ENCODE peak calls at places on chromosome 1, in four cellular contexts. H is OCI-LY7, R is dorsolateral prefrontal cortex, P is RWPE2. K is an unnamed sample.

GRCh38 chr1:39671793-39672550 is at the start of gene NT5C1A:
- DNase-seq in P (no peak), R (peak; percentile 63), H (no peak), K (no peak)

GRCh38 chr1:40092811-40093617 is 4.0 kb downstream of the PPT1 start:
- DNase-seq in R (no peak), H (no peak), P (no peak), K (no peak)

GRCh38 chr1:223500560-223501425 is 107.6 kb downstream of the CCDC185 start:
- DNase-seq in P (peak; percentile 89), R (no peak), H (no peak), K (no peak)

GRCh38 chr1:208778417-208778816 is 534.2 kb upstream of the PLXNA2 start:
- DNase-seq in P (no peak), H (no peak), R (no peak), K (no peak)

GRCh38 chr1:198678901-198679329 is 40.1 kb downstream of the PTPRC start:
- DNase-seq in H (peak; percentile 89), R (no peak), P (no peak), K (peak; percentile 62)

GRCh38 chr1:65412984-65413375 is 7.5 kb upstream of the LEPR start:
- DNase-seq in H (no peak), P (no peak), R (no peak), K (no peak)

GRCh38 chr1:192521734-192522133 is 53.8 kb upstream of the RGS1 start:
- DNase-seq in P (no peak), R (no peak), H (no peak), K (no peak)

GRCh38 chr1:98340511-98340910 is 321.0 kb upstream of the SNX7 start:
- DNase-seq in H (no peak), P (no peak), R (no peak), K (no peak)

GRCh38 chr1:224432141-224432540 is 2.5 kb downstream of the WDR26 start:
- DNase-seq in P (no peak), R (no peak), H (no peak), K (no peak)

GRCh38 chr1:175016073-175016722 is 7.0 kb downstream of the MRPS14 start:
- DNase-seq in P (no peak), R (no peak), H (no peak), K (no peak)

GRCh38 chr1:165138960-165139359 is 217.6 kb downstream of the LMX1A start:
- DNase-seq in P (no peak), R (no peak), H (no peak), K (no peak)

GRCh38 chr1:21865943-21866628 is 54.0 kb downstream of the LDLRAD2 start:
- DNase-seq in P (no peak), H (peak; percentile 88), R (no peak), K (no peak)

GRCh38 chr1:8169364-8170058 is 143.4 kb upstream of the ERRFI1 start:
- DNase-seq in R (peak; percentile 33), P (no peak), H (peak; percentile 7), K (peak; percentile 91)
- H3K4me3 ChIP-seq in R (no peak overlapping the region), P (no peak overlapping the region), H (no peak overlapping the region), K (peak overlapping the region; percentile 55)

GRCh38 chr1:43286115-43286514 is 734 bp upstream of the C1orf210 start:
- DNase-seq in H (no peak), P (peak; percentile 52), R (no peak), K (no peak)

GRCh38 chr1:43286533-43286932 is 1.2 kb upstream of the C1orf210 start:
- DNase-seq in P (peak; percentile 11), H (no peak), R (no peak), K (no peak)

GRCh38 chr1:43284711-43285110 is 670 bp downstream of the C1orf210 start:
- DNase-seq in R (no peak), H (no peak), P (peak; percentile 15), K (no peak)

GRCh38 chr1:43284065-43284464 is 1.3 kb downstream of the C1orf210 start:
- DNase-seq in H (no peak), P (no peak), R (peak; percentile 6), K (no peak)

DNA sequence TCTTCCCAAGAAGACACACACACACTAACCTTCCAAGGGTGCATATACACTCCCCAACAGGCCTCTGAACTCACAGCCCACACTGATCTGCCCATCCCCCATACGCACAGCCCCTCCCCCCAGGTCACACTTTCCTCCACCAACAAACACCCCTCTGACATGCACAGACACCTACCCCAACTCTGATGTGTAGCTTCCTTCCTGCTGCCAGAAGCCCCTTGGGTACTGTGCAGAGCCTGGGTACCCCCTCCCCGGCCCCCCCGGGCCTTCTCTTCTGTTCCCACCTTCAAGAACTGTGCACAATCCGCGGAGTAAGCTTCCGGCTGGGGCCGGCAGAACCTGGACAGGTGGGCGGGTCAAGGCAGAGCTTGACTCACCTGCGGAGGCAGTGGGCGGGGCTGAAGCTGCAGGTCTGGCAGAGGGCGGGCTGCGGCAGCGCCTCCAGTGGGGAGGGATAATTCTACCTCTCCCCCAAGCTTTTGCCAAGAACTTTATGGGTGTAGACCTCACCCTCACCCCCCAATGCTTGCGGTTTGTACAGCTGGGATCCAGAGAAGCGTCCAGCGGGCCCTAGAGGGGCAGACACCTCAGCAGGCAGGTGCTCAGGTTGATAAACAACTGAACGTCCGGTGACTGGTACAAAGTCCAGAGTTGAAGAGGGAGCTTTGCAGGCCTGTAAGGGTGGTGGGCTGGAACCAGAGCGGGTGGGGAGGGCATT is at the start of gene C1orf210:
- DNase-seq in P (peak; percentile 98), H (no peak), R (no peak), K (no peak)
- H3K4me3 ChIP-seq in P (peak within 1 kb of the TSS; percentile 38), H (no peak within 1 kb of the TSS), R (no peak within 1 kb of the TSS), K (no peak within 1 kb of the TSS)

GRCh38 chr1:205662135-205662725 is 18.1 kb downstream of the SLC45A3 start:
- DNase-seq in P (no peak), R (no peak), H (no peak), K (no peak)
- H3K4me3 ChIP-seq in P (no peak overlapping the region), R (no peak overlapping the region), H (no peak overlapping the region), K (no peak overlapping the region)

DNA sequence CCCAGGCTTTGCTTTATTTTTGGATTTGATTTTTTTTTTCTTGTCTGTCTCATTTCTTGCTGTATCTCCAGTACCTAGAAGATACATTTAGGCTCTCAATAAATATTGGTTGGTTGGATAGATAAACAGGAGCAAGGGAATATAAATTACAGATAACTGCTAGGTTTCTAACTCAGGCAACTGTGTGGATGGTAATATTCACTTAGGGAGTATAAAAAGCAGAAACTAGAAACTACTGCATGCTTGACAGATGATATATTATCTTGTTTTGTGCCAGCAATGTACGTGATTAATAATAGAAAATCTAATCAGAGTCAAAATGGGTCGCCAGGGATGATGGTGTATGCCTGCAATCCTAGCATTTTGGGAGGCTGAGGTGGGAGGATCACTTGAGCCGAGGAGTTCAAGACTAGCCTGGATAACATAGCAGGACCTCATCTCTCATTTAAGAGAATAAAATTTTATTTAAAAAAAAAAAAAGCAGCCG is 31.0 kb upstream of the TARS2 start:
- DNase-seq in P (no peak), R (no peak), H (no peak), K (no peak)
- H3K4me3 ChIP-seq in P (no peak overlapping the region), R (no peak overlapping the region), H (no peak overlapping the region), K (no peak overlapping the region)

GRCh38 chr1:87968259-87968955 is 639.7 kb downstream of the LMO4 start:
- DNase-seq in H (no peak), P (no peak), R (peak; percentile 47), K (no peak)
- H3K4me3 ChIP-seq in H (no peak overlapping the region), P (no peak overlapping the region), R (no peak overlapping the region), K (no peak overlapping the region)

DNA sequence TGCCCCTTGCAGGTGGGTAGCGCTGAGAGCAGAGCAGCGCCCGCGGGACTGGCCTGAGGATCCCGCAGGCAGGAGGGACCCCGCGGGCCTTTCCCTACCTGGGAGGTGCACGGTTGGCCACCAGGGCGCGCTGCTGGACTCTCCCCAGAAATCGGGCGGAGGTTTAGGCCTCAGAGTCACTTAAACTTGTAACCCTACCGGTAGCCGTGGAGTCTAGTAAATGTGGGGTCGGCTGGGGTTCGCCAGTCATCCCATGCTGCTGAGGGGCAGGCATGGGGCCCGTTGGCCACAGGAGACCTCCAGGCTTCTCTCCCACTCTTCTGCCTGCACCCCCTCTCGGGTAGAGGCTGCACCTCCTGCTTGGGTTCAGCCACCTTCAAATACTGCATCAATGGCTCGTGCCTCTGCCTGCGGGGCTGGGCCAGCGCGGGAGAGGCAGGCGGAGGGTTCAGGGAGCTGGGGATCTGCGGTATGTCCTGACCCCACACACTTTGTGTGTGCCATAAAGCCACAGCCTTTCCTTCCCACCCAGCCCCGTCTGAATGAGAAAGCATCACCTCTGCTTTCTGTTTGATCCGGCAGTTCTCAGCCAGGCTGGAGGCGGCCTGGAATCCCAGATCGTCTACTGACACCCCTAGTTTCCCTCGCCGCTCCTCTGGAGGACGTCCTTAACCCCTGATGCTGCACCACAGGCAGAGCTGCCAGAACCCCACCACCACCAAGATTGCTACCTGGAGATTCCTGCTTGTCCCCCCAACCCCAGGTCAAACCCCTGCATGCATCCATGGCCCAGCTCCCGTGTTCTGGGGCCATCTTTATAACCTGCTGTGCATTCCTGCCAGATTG is 12.3 kb upstream of the GSTM4 start:
- DNase-seq in P (no peak), H (peak; percentile 85), R (peak; percentile 71), K (peak; percentile 70)
- H3K4me3 ChIP-seq in P (no peak overlapping the region), H (no peak overlapping the region), R (no peak overlapping the region), K (no peak overlapping the region)

GRCh38 chr1:111202707-111203623 is 2.5 kb upstream of the DENND2D start:
- DNase-seq in R (no peak), P (no peak), H (no peak), K (no peak)
- H3K4me3 ChIP-seq in R (peak overlapping the region; percentile 66), P (peak overlapping the region; percentile 66), H (peak overlapping the region; percentile 70), K (peak overlapping the region; percentile 99)

DNA sequence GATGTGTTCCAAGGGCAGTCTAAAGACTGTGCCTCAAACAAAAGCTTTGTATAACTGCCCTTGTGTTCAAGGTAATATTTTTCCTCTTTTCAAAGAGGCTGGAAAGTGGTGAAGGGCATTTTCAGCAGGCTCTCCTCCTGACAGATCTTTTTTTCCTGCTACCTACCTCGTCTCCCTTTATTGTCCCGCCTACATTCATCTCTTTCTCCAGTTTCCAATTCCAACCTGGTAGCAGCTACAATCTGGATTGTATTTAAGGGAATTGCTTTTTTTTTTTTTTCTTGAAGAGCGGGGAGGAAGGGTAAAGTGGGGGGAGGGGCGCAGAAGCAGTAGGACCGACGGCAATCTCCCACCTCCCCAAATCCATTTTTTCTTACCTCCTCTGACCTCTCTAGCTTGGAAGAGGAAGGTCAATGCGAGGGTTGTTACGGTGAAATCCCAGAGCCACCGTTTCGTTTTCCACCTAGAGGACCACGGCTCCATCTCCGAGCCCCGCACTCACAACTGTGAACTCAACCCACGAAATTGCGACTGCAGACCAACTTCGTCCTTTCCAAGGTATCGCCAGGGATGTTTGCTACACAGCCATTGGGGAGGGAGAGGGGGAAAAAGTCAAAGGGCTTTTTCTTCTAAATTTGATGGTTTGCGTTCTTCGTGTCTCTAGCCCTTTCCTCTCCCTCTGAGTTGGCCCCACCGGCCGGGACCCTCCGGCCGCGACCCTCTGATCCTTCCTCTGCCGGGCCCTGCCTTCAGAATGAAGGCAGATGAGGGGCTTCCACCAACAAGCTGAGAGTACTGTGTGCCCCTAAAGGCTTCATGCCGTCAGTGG is at the start of gene COL11A1:
- DNase-seq in H (no peak), R (no peak), P (no peak), K (no peak)
- H3K4me3 ChIP-seq in H (no peak within 1 kb of the TSS), R (peak within 1 kb of the TSS; percentile 64), P (no peak within 1 kb of the TSS), K (no peak within 1 kb of the TSS)

GRCh38 chr1:31504001-31504400 is 72.3 kb upstream of the TINAGL1 start:
- DNase-seq in H (no peak), P (no peak), R (no peak), K (no peak)

GRCh38 chr1:31501505-31501904 is 74.8 kb upstream of the TINAGL1 start:
- DNase-seq in P (no peak), H (no peak), R (no peak), K (no peak)

GRCh38 chr1:31502253-31502652 is 74.1 kb upstream of the TINAGL1 start:
- DNase-seq in H (no peak), R (no peak), P (no peak), K (no peak)

GRCh38 chr1:31503581-31503980 is 72.7 kb upstream of the TINAGL1 start:
- DNase-seq in P (no peak), H (no peak), R (no peak), K (no peak)

GRCh38 chr1:31502926-31503511 is 73.3 kb upstream of the TINAGL1 start:
- DNase-seq in H (no peak), P (no peak), R (no peak), K (no peak)
- H3K4me3 ChIP-seq in H (no peak overlapping the region), P (no peak overlapping the region), R (no peak overlapping the region), K (no peak overlapping the region)